ENCODE peak calls at places on chromosomes 4 and X, in five cellular contexts. L is Caki2, T is astrocyte of the spinal cord, M is globus pallidus, P is NCI-H187 treated with DMSO at 0.1 percent for 48 hours. F is an unnamed sample.

GRCh38 chrX:22800360-22800759 is 199.4 kb upstream of the DDX53 start:
- DNase-seq in P (no peak), L (peak), T (peak), M (no peak), F (peak)

GRCh38 chr4:177190995-177191568 is 118.6 kb upstream of the NEIL3 start:
- DNase-seq in T (peak), L (peak), P (no peak), M (no peak), F (no peak)

GRCh38 chr4:81142744-81143143 is 72.3 kb downstream of the PRKG2 start:
- DNase-seq in P (no peak), M (no peak), T (no peak), L (no peak), F (no peak)

GRCh38 chr4:156255608-156256007 is 301.9 kb upstream of the CTSO start:
- DNase-seq in M (no peak), L (no peak), P (no peak), T (no peak), F (no peak)

GRCh38 chr4:120286813-120287212 is 220.2 kb upstream of the MAD2L1 start:
- DNase-seq in T (no peak), L (no peak), M (no peak), P (no peak), F (peak)

GRCh38 chr4:1547863-1548637 is 136.1 kb downstream of the FAM53A start:
- DNase-seq in L (no peak), T (no peak), P (no peak), M (no peak), F (no peak)

GRCh38 chrX:132216283-132216682 is 3.0 kb downstream of the RAP2C start:
- DNase-seq in M (no peak), P (no peak), L (no peak), T (no peak), F (no peak)

GRCh38 chrX:110086162-110086915 is 83.4 kb downstream of the TMEM164 start:
- DNase-seq in T (peak), L (no peak), P (no peak), M (no peak), F (no peak)

GRCh38 chr4:172683016-172683415 is 485.6 kb upstream of the GALNT7 start:
- DNase-seq in L (no peak), T (peak), M (no peak), P (no peak), F (no peak)

GRCh38 chrX:18534949-18535348 is 109.5 kb downstream of the CDKL5 start:
- DNase-seq in L (no peak), T (no peak), P (no peak), M (no peak), F (no peak)

GRCh38 chr4:153138736-153139135 is 65.5 kb upstream of the TRIM2 start:
- DNase-seq in T (no peak), P (no peak), M (peak), L (no peak), F (no peak)

GRCh38 chrX:123580871-123581270 is 152.0 kb downstream of the THOC2 start:
- DNase-seq in P (no peak), M (no peak), L (no peak), T (no peak), F (no peak)

GRCh38 chr4:47278631-47279030 is 184.9 kb downstream of the COMMD8 start:
- DNase-seq in M (no peak), L (no peak), T (no peak), P (no peak), F (no peak)

GRCh38 chr4:158253350-158253980 is 43.2 kb downstream of the TMEM144 start:
- DNase-seq in L (peak), T (peak), P (no peak), M (peak), F (peak)

GRCh38 chrX:19702856-19703255 is 184.5 kb downstream of the SH3KBP1 start:
- DNase-seq in P (no peak), M (no peak), T (no peak), L (no peak), F (no peak)

GRCh38 chr4:38190717-38191178 is 230.6 kb downstream of the PTTG2 start:
- DNase-seq in T (peak), M (peak), L (peak), P (no peak), F (peak)

GRCh38 chr4:41129128-41129754 is 85.1 kb downstream of the APBB2 start:
- DNase-seq in L (no peak), P (no peak), M (no peak), T (no peak), F (no peak)

GRCh38 chrX:1598021-1598875 is 6.8 kb downstream of the AKAP17A start:
- DNase-seq in M (no peak), T (no peak), L (no peak), P (no peak), F (no peak)

GRCh38 chr4:6184169-6184568 is 16.2 kb downstream of the JAKMIP1 start:
- DNase-seq in M (no peak), P (no peak), T (no peak), L (no peak), F (no peak)

GRCh38 chr4:172654482-172654881 is 514.1 kb upstream of the GALNT7 start:
- DNase-seq in L (peak), T (no peak), M (no peak), P (no peak), F (no peak)

F was measured in foreskin melanocyte.